ENCODE peak calls at places on chromosomes 7 and 10, in six cellular contexts. One of them, this sample, is unnamed.

GRCh38 chr10:3750884-3751283 is 34.1 kb downstream of the KLF6 start:
- DNase-seq in HepG2: no peak
- DNase-seq in GM12878: no peak
- DNase-seq in K562: no peak
- DNase-seq in endothelial cell of umbilical vein: no peak
- DNase-seq in A549: no peak
- DNase-seq in this sample: no peak

GRCh38 chr10:28530751-28531150 is 2.2 kb upstream of the WAC start:
- DNase-seq in GM12878: no peak
- DNase-seq in endothelial cell of umbilical vein: no peak
- DNase-seq in A549: no peak
- DNase-seq in HepG2: peak
- DNase-seq in K562: no peak
- DNase-seq in this sample: no peak

GRCh38 chr7:12322903-12323300 is 80.8 kb downstream of the VWDE start:
- DNase-seq in K562: no peak
- DNase-seq in endothelial cell of umbilical vein: no peak
- DNase-seq in GM12878: peak
- DNase-seq in HepG2: no peak
- DNase-seq in A549: no peak
- DNase-seq in this sample: no peak

GRCh38 chr7:127885843-127886242 is 145.4 kb downstream of the LRRC4 start:
- DNase-seq in K562: peak
- DNase-seq in endothelial cell of umbilical vein: peak
- DNase-seq in GM12878: no peak
- DNase-seq in A549: no peak
- DNase-seq in HepG2: no peak
- DNase-seq in this sample: peak

GRCh38 chr10:61558188-61558587 is 104.5 kb upstream of the CABCOCO1 start:
- DNase-seq in A549: no peak
- DNase-seq in endothelial cell of umbilical vein: no peak
- DNase-seq in GM12878: no peak
- DNase-seq in K562: no peak
- DNase-seq in HepG2: no peak
- DNase-seq in this sample: no peak

GRCh38 chr10:35212856-35213255 is 86.2 kb downstream of the CREM start:
- DNase-seq in GM12878: no peak
- DNase-seq in HepG2: no peak
- DNase-seq in endothelial cell of umbilical vein: no peak
- DNase-seq in K562: no peak
- DNase-seq in A549: no peak
- DNase-seq in this sample: no peak

GRCh38 chr10:103640436-103641181 is 147.1 kb downstream of the NEURL1 start:
- DNase-seq in endothelial cell of umbilical vein: no peak
- DNase-seq in K562: no peak
- DNase-seq in GM12878: no peak
- DNase-seq in A549: no peak
- DNase-seq in HepG2: no peak
- DNase-seq in this sample: no peak

GRCh38 chr10:114855776-114856543 is 34.4 kb downstream of the FHIP2A start:
- DNase-seq in A549: no peak
- DNase-seq in K562: no peak
- DNase-seq in HepG2: no peak
- DNase-seq in endothelial cell of umbilical vein: peak
- DNase-seq in GM12878: no peak
- DNase-seq in this sample: no peak

GRCh38 chr7:52501696-52502095 is 533.7 kb upstream of the POM121L12 start:
- DNase-seq in GM12878: no peak
- DNase-seq in A549: no peak
- DNase-seq in HepG2: no peak
- DNase-seq in K562: no peak
- DNase-seq in endothelial cell of umbilical vein: no peak
- DNase-seq in this sample: no peak

GRCh38 chr7:42269161-42269560 is 32.2 kb upstream of the GLI3 start:
- DNase-seq in K562: no peak
- DNase-seq in HepG2: no peak
- DNase-seq in GM12878: no peak
- DNase-seq in endothelial cell of umbilical vein: peak
- DNase-seq in A549: no peak
- DNase-seq in this sample: no peak

GRCh38 chr7:106464651-106465050 is 179.9 kb upstream of the NAMPT start:
- DNase-seq in K562: no peak
- DNase-seq in endothelial cell of umbilical vein: no peak
- DNase-seq in GM12878: no peak
- DNase-seq in HepG2: no peak
- DNase-seq in A549: no peak
- DNase-seq in this sample: no peak

GRCh38 chr7:45662540-45663166 is 88.5 kb downstream of the ADCY1 start:
- DNase-seq in HepG2: no peak
- DNase-seq in GM12878: no peak
- DNase-seq in endothelial cell of umbilical vein: no peak
- DNase-seq in K562: no peak
- DNase-seq in A549: no peak
- DNase-seq in this sample: no peak

GRCh38 chr10:94150541-94151184 is 156.9 kb downstream of the PLCE1 start:
- DNase-seq in K562: no peak
- DNase-seq in GM12878: no peak
- DNase-seq in endothelial cell of umbilical vein: no peak
- DNase-seq in A549: no peak
- DNase-seq in HepG2: no peak
- DNase-seq in this sample: no peak

GRCh38 chr7:73668103-73668937 is 689 bp downstream of the VPS37D start:
- DNase-seq in HepG2: no peak
- DNase-seq in K562: peak
- DNase-seq in GM12878: no peak
- DNase-seq in A549: peak
- DNase-seq in endothelial cell of umbilical vein: peak
- DNase-seq in this sample: no peak

GRCh38 chr10:15763001-15763400 is 43.3 kb upstream of the ITGA8 start:
- DNase-seq in A549: no peak
- DNase-seq in K562: no peak
- DNase-seq in GM12878: no peak
- DNase-seq in endothelial cell of umbilical vein: no peak
- DNase-seq in HepG2: no peak
- DNase-seq in this sample: no peak

GRCh38 chr7:96075510-96076349 is 246.2 kb downstream of the SLC25A13 start:
- DNase-seq in HepG2: peak
- DNase-seq in A549: peak
- DNase-seq in K562: peak
- DNase-seq in GM12878: no peak
- DNase-seq in endothelial cell of umbilical vein: peak
- DNase-seq in this sample: peak

GRCh38 chr7:146138926-146139325 is 22.3 kb downstream of the CNTNAP2 start:
- DNase-seq in endothelial cell of umbilical vein: no peak
- DNase-seq in A549: no peak
- DNase-seq in K562: no peak
- DNase-seq in HepG2: no peak
- DNase-seq in GM12878: no peak
- DNase-seq in this sample: no peak

DNA sequence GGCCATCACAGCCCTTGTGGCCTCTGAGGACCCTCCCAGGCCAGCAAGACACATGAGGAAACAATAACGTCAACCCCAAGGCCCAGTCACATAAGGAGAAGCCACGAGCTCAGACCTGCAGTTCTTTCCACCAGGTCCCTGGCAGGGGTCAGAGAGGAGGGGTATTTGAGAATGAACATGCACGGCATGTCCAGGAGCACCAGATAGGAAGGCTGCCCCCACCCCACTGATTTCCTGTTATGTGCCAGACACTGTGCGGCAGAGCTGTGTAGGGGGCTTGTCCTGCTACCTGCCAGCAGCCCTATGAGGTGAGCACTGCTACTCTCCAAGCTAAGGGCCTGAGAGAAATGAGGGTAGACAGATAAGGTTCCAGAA is 40.7 kb upstream of the ZMIZ1 start:
- DNase-seq in GM12878: no peak
- DNase-seq in HepG2: no peak
- DNase-seq in K562: no peak
- DNase-seq in endothelial cell of umbilical vein: no peak
- DNase-seq in A549: no peak
- DNase-seq in this sample: no peak
- TF ChIP-seq MYC in GM12878: no peak
- TF ChIP-seq MYC in HepG2: no peak
- TF ChIP-seq MYC in K562: no peak
- TF ChIP-seq MYC in endothelial cell of umbilical vein: no peak
- TF ChIP-seq MYC in A549: no peak
- TF ChIP-seq MYC in this sample: no peak

GRCh38 chr10:22764639-22765038 is 50.3 kb upstream of the PIP4K2A start:
- DNase-seq in HepG2: no peak
- DNase-seq in endothelial cell of umbilical vein: no peak
- DNase-seq in GM12878: no peak
- DNase-seq in K562: no peak
- DNase-seq in A549: no peak
- DNase-seq in this sample: no peak
- TF ChIP-seq MAX in HepG2: no peak
- TF ChIP-seq MAX in endothelial cell of umbilical vein: no peak
- TF ChIP-seq MAX in GM12878: no peak
- TF ChIP-seq MAX in K562: no peak
- TF ChIP-seq MAX in A549: no peak
- TF ChIP-seq MAX in this sample: no peak

DNA sequence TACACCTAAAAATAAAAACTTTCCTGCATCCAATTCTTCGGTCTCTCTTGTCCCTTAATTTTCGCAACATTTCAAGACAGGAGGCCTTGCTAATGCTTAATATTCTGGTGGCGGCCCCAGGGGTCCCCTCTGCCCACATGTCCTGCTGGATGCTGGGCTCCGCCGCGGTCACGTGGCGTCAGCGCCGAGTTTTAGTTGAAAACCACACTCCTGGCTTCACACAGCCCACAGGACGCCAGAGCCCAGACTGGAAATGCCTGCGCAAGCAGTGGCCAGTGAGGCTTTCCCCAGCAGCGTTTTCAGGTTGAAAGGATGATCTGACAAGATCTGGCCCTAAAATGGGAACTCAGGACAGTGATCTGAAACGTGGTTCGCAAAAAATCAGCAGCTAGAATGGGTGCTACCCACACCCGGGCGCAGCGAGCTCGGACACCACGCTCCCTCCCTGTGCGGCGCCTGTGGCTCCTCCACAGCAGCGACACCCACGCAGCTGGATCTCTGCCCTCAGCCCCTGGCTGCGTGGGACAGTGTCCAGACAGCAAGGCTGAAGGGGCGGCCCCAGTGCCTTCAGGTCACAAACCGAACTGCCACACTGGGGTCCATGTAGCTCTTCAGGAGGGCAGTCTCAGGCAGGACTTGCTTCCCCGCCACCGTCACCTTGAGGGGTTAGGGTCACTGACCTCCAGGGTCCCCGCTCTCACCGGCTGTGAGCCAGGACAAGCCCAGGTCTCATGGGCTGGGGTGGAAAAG is 11.6 kb upstream of the CYREN start:
- DNase-seq in A549: no peak
- DNase-seq in HepG2: no peak
- DNase-seq in endothelial cell of umbilical vein: no peak
- DNase-seq in GM12878: no peak
- DNase-seq in K562: no peak
- DNase-seq in this sample: no peak
- TF ChIP-seq POLR2A in A549: no peak
- TF ChIP-seq POLR2A in HepG2: no peak
- TF ChIP-seq POLR2A in endothelial cell of umbilical vein: no peak
- TF ChIP-seq POLR2A in GM12878: peak
- TF ChIP-seq POLR2A in K562: no peak
- TF ChIP-seq POLR2A in this sample: no peak

DNA sequence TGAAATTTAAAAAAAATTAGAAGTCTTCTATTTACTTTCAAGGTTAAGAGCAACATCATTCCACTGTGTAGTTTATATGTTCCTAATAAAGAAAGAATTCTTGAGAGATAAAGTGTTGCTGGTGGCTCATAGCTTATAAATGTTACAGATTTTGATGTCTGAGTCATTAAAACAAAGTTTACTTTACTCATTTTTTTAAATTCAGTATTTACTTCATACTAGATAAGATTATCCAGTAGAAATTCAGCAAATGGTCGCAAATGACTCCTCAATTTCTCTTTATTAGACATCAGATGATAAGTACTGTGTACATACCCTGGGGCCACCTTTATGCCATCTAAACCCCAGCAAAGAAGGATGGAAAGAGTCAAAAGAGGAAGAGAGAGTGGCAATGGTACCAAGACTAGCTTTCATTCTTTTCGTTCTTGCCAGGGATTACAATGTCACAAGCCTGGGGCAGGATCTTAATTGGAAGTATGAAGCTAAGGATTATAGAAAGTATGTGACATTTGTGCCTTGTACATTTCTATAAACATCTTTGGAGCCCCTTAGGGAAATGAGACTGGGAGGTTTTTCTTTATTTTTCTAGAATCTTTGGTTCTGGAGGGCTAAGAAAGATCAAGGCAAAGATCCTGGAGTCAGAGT is 206.1 kb downstream of the CHRM2 start:
- DNase-seq in HepG2: no peak
- DNase-seq in A549: no peak
- DNase-seq in endothelial cell of umbilical vein: no peak
- DNase-seq in GM12878: no peak
- DNase-seq in K562: no peak
- DNase-seq in this sample: no peak
- TF ChIP-seq MYC in HepG2: no peak
- TF ChIP-seq MYC in A549: no peak
- TF ChIP-seq MYC in endothelial cell of umbilical vein: no peak
- TF ChIP-seq MYC in GM12878: no peak
- TF ChIP-seq MYC in K562: no peak
- TF ChIP-seq MYC in this sample: no peak

DNA sequence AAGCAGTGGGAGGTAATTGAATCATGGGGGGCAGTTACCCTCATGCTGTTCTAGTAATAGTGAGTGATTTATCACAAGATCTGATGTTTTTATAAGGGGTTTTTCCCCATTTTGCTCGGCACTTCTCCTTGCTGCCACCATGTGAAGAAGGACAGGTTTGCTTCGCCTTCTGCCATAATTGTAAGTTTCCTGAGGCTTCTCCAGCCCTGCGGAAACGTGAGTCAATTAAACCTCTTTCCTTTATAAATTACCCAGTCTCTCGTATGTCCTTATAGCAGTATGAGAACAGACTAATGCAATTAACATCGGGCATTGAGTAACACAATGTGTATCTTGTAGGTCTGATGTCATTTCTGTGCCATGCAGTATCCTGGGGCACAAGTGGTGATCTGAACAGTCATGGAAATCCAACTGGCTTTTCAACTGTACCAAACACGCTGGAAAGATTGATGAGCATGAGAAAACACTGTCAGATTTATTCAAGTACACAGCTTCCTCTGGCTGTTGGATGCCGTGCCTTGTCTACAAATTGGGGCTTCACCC is 208.6 kb upstream of the KIAA1217 start:
- DNase-seq in K562: no peak
- DNase-seq in GM12878: no peak
- DNase-seq in A549: no peak
- DNase-seq in HepG2: no peak
- DNase-seq in endothelial cell of umbilical vein: no peak
- DNase-seq in this sample: no peak
- TF ChIP-seq MAX in K562: no peak
- TF ChIP-seq MAX in GM12878: no peak
- TF ChIP-seq MAX in A549: no peak
- TF ChIP-seq MAX in HepG2: no peak
- TF ChIP-seq MAX in endothelial cell of umbilical vein: no peak
- TF ChIP-seq MAX in this sample: no peak